ENCODE peak calls at places on chromosome 14, in six cellular contexts. W is mammary epithelial cell, G is left ventricle myocardium inferior, D is psoas muscle, M is hepatocyte, R is PC-3. H is an unnamed sample.
A peak's percentile ranks its signal among the peaks of the same experiment; 100 is the strongest.

GRCh38 chr14:24079521-24080141 is 8.3 kb downstream of the CPNE6 start:
- DNase-seq in W (no peak), G (no peak), D (no peak), M (no peak), R (no peak), H (no peak)

GRCh38 chr14:68976160-68977067 is 2.7 kb downstream of the ACTN1 start:
- DNase-seq in W (peak; percentile 44), G (peak; percentile 58), D (peak; percentile 26), M (peak; percentile 58), R (no peak), H (no peak)

GRCh38 chr14:61344437-61345143 is 23.2 kb downstream of the PRKCH start:
- DNase-seq in W (no peak), G (no peak), D (no peak), M (no peak), R (no peak), H (no peak)

GRCh38 chr14:58287607-58288042 is 10.7 kb upstream of the ARID4A start:
- DNase-seq in W (no peak), G (no peak), D (no peak), M (no peak), R (no peak), H (no peak)

GRCh38 chr14:104155513-104155912 is 17.1 kb downstream of the KIF26A start:
- DNase-seq in W (no peak), G (peak; percentile 41), D (peak; percentile 39), M (no peak), R (peak; percentile 12), H (no peak)

GRCh38 chr14:71346685-71347084 is 439.4 kb downstream of the PCNX1 start:
- DNase-seq in W (no peak), G (no peak), D (no peak), M (no peak), R (no peak), H (no peak)

GRCh38 chr14:67570453-67570852 is 29.6 kb downstream of the PIGH start:
- DNase-seq in W (no peak), G (no peak), D (no peak), M (no peak), R (no peak), H (no peak)

GRCh38 chr14:91186515-91187066 is 57.9 kb downstream of the GPR68 start:
- DNase-seq in W (peak; percentile 41), G (no peak), D (no peak), M (no peak), R (peak; percentile 40), H (no peak)

GRCh38 chr14:68407275-68407674 is 385.6 kb downstream of the ZFP36L1 start:
- DNase-seq in W (no peak), G (no peak), D (no peak), M (no peak), R (peak; percentile 27), H (no peak)

GRCh38 chr14:58784946-58785345 is 147.2 kb downstream of the DACT1 start:
- DNase-seq in W (no peak), G (no peak), D (no peak), M (no peak), R (no peak), H (no peak)

GRCh38 chr14:53016491-53016890 is 65.6 kb upstream of the FERMT2 start:
- DNase-seq in W (no peak), G (no peak), D (no peak), M (no peak), R (no peak), H (no peak)

GRCh38 chr14:53006931-53007330 is 56.1 kb upstream of the FERMT2 start:
- DNase-seq in W (no peak), G (no peak), D (no peak), M (no peak), R (no peak), H (no peak)

GRCh38 chr14:53010193-53010592 is 59.3 kb upstream of the FERMT2 start:
- DNase-seq in W (no peak), G (no peak), D (no peak), M (no peak), R (no peak), H (no peak)

GRCh38 chr14:53016919-53017318 is 66.1 kb upstream of the FERMT2 start:
- DNase-seq in W (peak; percentile 29), G (no peak), D (no peak), M (no peak), R (no peak), H (no peak)

GRCh38 chr14:53011053-53011462 is 60.2 kb upstream of the FERMT2 start:
- DNase-seq in W (peak; percentile 82), G (peak; percentile 76), D (peak; percentile 85), M (peak; percentile 69), R (peak; percentile 89), H (peak; percentile 48)
- H3K4me3 ChIP-seq in W (no peak overlapping the region), G (no peak overlapping the region), D (no peak overlapping the region), M (no peak overlapping the region), R (no peak overlapping the region), H (no peak overlapping the region)

GRCh38 chr14:93790966-93791365 is 2.7 kb upstream of the PRIMA1 start:
- DNase-seq in W (no peak), G (no peak), D (no peak), M (no peak), R (no peak), H (no peak)

GRCh38 chr14:93787465-93788306 is 599 bp downstream of the PRIMA1 start:
- DNase-seq in W (no peak), G (no peak), D (no peak), M (peak; percentile 27), R (no peak), H (no peak)

GRCh38 chr14:93788307-93788556 is at the start of gene PRIMA1:
- DNase-seq in W (no peak), G (no peak), D (peak; percentile 21), M (no peak), R (no peak), H (no peak)

GRCh38 chr14:93788557-93789365 is 476 bp upstream of the PRIMA1 start:
- DNase-seq in W (peak; percentile 55), G (peak; percentile 47), D (peak; percentile 49), M (peak; percentile 54), R (peak; percentile 12), H (no peak)

DNA sequence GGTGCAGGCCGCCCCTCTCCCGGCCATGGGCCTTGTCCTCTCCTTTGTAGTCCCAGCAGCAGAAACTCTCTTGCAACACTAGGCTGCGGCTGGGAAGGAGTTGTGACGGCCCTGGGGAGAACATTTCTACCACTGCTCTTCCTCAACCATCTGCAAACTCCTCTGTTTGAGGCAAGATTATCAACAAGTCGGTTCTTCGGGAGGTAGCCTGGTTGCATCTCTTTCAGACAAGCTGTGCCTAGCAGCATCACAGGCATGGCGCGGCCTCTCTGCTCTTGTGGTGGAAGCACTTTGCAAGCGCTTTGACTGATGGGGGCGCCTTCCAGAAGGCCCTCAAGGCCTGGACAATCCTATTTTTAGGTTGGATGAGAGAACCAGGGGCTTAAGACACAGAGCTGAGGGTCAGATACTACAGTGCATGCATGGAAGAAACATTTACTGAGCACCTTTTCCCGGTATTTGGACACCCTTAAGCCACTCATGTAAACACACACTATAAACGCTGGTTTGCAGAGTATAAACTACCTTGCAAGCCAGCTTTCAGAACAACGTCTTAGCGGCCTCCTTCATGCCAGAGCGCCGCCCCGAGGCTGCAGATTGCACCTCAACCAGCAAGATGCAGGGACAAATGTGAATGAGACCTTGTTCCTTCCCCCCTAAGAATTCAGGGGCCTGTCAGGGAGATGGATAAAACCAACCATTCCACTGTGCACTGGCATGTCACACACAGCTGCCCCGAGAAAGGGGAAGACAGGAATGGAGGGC is 1.3 kb upstream of the PRIMA1 start:
- DNase-seq in W (no peak), G (no peak), D (no peak), M (no peak), R (no peak), H (no peak)
- H3K27ac ChIP-seq in W (no peak overlapping the region), G (peak overlapping the region; percentile 85), D (no peak overlapping the region), M (no peak overlapping the region), R (no peak overlapping the region), H (no peak overlapping the region)

GRCh38 chr14:30223966-30224365 is 296.3 kb upstream of the PRKD1 start:
- DNase-seq in W (no peak), G (no peak), D (peak; percentile 16), M (no peak), R (no peak), H (peak; percentile 46)

GRCh38 chr14:30227436-30227835 is 299.8 kb upstream of the PRKD1 start:
- DNase-seq in W (no peak), G (peak; percentile 37), D (no peak), M (no peak), R (no peak), H (no peak)

GRCh38 chr14:30223385-30223785 is 295.7 kb upstream of the PRKD1 start:
- DNase-seq in W (peak; percentile 89), G (peak; percentile 29), D (peak; percentile 33), M (peak; percentile 79), R (peak; percentile 99), H (peak; percentile 57)

GRCh38 chr14:30225171-30225570 is 297.5 kb upstream of the PRKD1 start:
- DNase-seq in W (no peak), G (no peak), D (peak; percentile 13), M (no peak), R (no peak), H (no peak)

DNA sequence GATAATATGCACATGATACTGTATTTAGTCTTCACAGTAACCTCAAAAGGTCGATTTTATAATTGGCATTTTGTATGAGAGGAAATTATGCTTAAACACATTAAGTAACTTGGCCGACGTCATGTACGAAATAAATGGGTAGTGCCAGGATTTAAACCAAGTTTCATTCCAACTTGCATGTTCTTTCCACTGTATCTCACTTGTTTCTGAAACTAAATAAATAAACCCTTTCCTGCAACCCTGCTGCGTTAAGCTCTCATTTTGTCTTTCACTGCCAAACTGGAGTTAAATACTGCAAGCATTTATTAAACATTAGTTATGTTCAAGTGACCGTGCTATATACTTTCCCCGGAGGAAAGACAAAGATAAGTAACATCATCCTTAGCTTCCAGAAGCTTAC is 293.9 kb upstream of the PRKD1 start:
- DNase-seq in W (no peak), G (no peak), D (no peak), M (no peak), R (no peak), H (no peak)
- H3K4me1 ChIP-seq in W (peaks cover 15% of the 10 kb centered on the region), G (peaks cover 27% of the 10 kb centered on the region), D (peaks cover 11% of the 10 kb centered on the region), M (peaks cover 7% of the 10 kb centered on the region), R (peaks cover 34% of the 10 kb centered on the region), H (peaks cover 22% of the 10 kb centered on the region)

GRCh38 chr14:36655571-36655962 is 6.1 kb upstream of the PAX9 start:
- DNase-seq in W (no peak), G (no peak), D (no peak), M (no peak), R (no peak), H (no peak)

GRCh38 chr14:36658091-36659009 is 3.3 kb upstream of the PAX9 start:
- DNase-seq in W (no peak), G (no peak), D (no peak), M (peak; percentile 12), R (no peak), H (no peak)

GRCh38 chr14:36655963-36656768 is 5.5 kb upstream of the PAX9 start:
- DNase-seq in W (no peak), G (no peak), D (no peak), M (peak; percentile 37), R (peak; percentile 77), H (no peak)

GRCh38 chr14:36657409-36658090 is 4.1 kb upstream of the PAX9 start:
- DNase-seq in W (no peak), G (no peak), D (no peak), M (peak; percentile 24), R (peak; percentile 51), H (no peak)

DNA sequence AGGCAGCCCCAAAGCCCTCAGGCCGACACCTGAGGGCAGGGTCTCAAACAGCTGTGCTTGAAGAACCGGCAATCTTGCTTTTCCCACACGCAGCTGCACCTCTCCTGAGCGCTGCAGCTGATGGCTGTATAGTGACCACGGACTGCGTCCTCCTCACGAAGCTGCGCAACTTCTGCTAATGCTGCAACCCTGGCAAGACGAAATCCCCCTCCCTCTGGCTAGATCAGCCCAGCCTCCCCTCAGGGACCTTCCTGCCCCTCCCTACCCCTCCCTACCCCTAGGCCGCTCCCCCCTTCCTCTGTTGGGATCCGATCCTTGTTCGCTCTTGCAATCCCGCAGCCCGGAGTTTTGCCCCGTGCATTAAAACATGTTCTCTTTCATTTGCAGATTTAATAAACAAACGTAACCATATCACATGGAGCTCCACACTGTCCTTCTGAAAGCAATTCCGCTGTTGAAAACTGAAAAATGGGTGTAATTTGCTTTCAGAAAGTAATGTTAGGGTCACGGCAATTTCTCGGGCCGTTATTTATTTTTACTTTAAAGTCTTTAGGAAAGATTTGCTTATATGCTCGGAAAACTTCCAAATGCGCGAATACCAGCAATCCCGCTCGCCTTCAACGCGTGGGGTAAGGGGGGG is 4.8 kb upstream of the PAX9 start:
- DNase-seq in W (no peak), G (no peak), D (no peak), M (no peak), R (no peak), H (no peak)
- H3K4me3 ChIP-seq in W (no peak overlapping the region), G (peak overlapping the region; percentile 34), D (peak overlapping the region; percentile 60), M (no peak overlapping the region), R (peak overlapping the region; percentile 68), H (peak overlapping the region; percentile 29)